ENCODE peak calls at places on chromosomes 7 and 10, in nine cellular contexts. K is NCI-H510A treated with DMSO at 0.1 percent for 48 hours, H is SHP77, W is NCI-H82, A is B cell, J is MV-4-11, B is HuH-7, Q is NCI-H187, R is OCI-M1. T is an unnamed sample.

GRCh38 chr7:16063691-16064090 is 357.6 kb downstream of the CRPPA start:
- DNase-seq in H (no peak), W (no peak), B (no peak), J (no peak), R (no peak), A (no peak), K (no peak), Q (no peak), T (no peak)

GRCh38 chr10:110758898-110759297 is 112.8 kb upstream of the PDCD4 start:
- DNase-seq in B (no peak), R (no peak), Q (no peak), A (no peak), J (no peak), K (peak), W (peak), H (no peak), T (no peak)

GRCh38 chr10:60086862-60087261 is 180.5 kb upstream of the CCDC6 start:
- DNase-seq in J (no peak), K (no peak), B (no peak), W (no peak), Q (no peak), H (no peak), A (no peak), R (no peak), T (no peak)

GRCh38 chr7:151705744-151706567 is 171.0 kb downstream of the PRKAG2 start:
- DNase-seq in W (peak), K (no peak), B (peak), A (no peak), H (peak), J (peak), R (no peak), Q (no peak), T (peak)

GRCh38 chr7:33457041-33457440 is 327.7 kb downstream of the BBS9 start:
- DNase-seq in Q (no peak), W (no peak), B (no peak), J (no peak), K (no peak), R (no peak), H (no peak), A (no peak), T (no peak)

GRCh38 chr7:40058636-40059035 is 75.8 kb downstream of the MPLKIP start:
- DNase-seq in R (peak), J (no peak), A (no peak), H (no peak), Q (no peak), B (no peak), W (no peak), K (no peak), T (no peak)

GRCh38 chr7:34837826-34838225 is 179.8 kb downstream of the NPSR1 start:
- DNase-seq in J (no peak), H (no peak), Q (no peak), A (no peak), R (no peak), K (no peak), W (peak), B (no peak), T (no peak)

GRCh38 chr10:102620138-102620591 is 24.1 kb upstream of the TRIM8 start:
- DNase-seq in R (no peak), Q (no peak), A (no peak), J (no peak), B (no peak), W (no peak), K (no peak), H (no peak), T (no peak)

GRCh38 chr10:104435822-104436221 is 82.2 kb downstream of the CFAP58 start:
- DNase-seq in W (peak), Q (no peak), A (no peak), B (no peak), K (no peak), H (no peak), R (no peak), J (no peak), T (no peak)

GRCh38 chr7:26153246-26153822 is 1.3 kb downstream of the NFE2L3 start:
- DNase-seq in H (no peak), A (no peak), W (peak), K (no peak), J (peak), R (peak), B (no peak), Q (no peak), T (no peak)

GRCh38 chr7:130489140-130489967 is 2.5 kb upstream of the MEST start:
- DNase-seq in Q (no peak), H (no peak), J (no peak), A (no peak), R (peak), W (no peak), K (no peak), B (no peak), T (peak)

GRCh38 chr10:24382979-24383663 is 174.2 kb downstream of the KIAA1217 start:
- DNase-seq in Q (no peak), W (no peak), J (no peak), A (no peak), B (no peak), K (no peak), R (no peak), H (no peak), T (peak)

GRCh38 chr7:2757904-2758672 is 70.1 kb downstream of the AMZ1 start:
- DNase-seq in H (peak), K (peak), B (peak), R (peak), W (peak), A (no peak), Q (no peak), J (peak), T (peak)

GRCh38 chr10:70255329-70256299 is 22.4 kb upstream of the PPA1 start:
- DNase-seq in W (no peak), R (no peak), J (peak), K (no peak), Q (no peak), B (no peak), A (no peak), H (no peak), T (no peak)

GRCh38 chr7:138799336-138799965 is 1.5 kb upstream of the ATP6V0A4 start:
- DNase-seq in W (peak), B (no peak), H (no peak), J (no peak), A (no peak), R (no peak), Q (no peak), K (no peak), T (no peak)

T was measured in Caco-2.